ENCODE peak calls at places on chromosome 2, in seven cellular contexts. U is heart left ventricle, R is ovary, P is left ventricle myocardium inferior, D is GM13977, G is epithelial cell of esophagus, A is upper lobe of right lung. L is an unnamed sample.

GRCh38 chr2:149040451-149040850 is 2.0 kb downstream of the LYPD6B start:
- DNase-seq in U (no peak), R (no peak), P (no peak), D (peak; percentile 74), G (peak; percentile 59), A (no peak), L (no peak)

GRCh38 chr2:128058114-128058513 is 30.3 kb upstream of the SAP130 start:
- DNase-seq in U (no peak), R (no peak), P (no peak), D (no peak), G (no peak), A (no peak), L (no peak)

GRCh38 chr2:63073994-63074393 is 23.4 kb downstream of the OTX1 start:
- DNase-seq in U (no peak), R (no peak), P (no peak), D (no peak), G (no peak), A (no peak), L (no peak)

GRCh38 chr2:221715783-221716386 is 143.8 kb upstream of the EPHA4 start:
- DNase-seq in U (no peak), R (no peak), P (no peak), D (no peak), G (no peak), A (no peak), L (no peak)

GRCh38 chr2:74648009-74648443 is at the start of gene M1AP:
- DNase-seq in U (no peak), R (no peak), P (no peak), D (no peak), G (peak; percentile 43), A (no peak), L (peak; percentile 22)

GRCh38 chr2:110990440-110990839 is 130.3 kb upstream of the BCL2L11 start:
- DNase-seq in U (no peak), R (no peak), P (no peak), D (no peak), G (no peak), A (no peak), L (no peak)

GRCh38 chr2:216221806-216222205 is 112.7 kb downstream of the XRCC5 start:
- DNase-seq in U (no peak), R (no peak), P (no peak), D (no peak), G (peak; percentile 47), A (no peak), L (no peak)

GRCh38 chr2:70775148-70775547 is 7.1 kb upstream of the ADD2 start:
- DNase-seq in U (no peak), R (no peak), P (no peak), D (no peak), G (no peak), A (no peak), L (no peak)

GRCh38 chr2:198916548-198916947 is 541.2 kb downstream of the SATB2 start:
- DNase-seq in U (no peak), R (no peak), P (no peak), D (no peak), G (no peak), A (no peak), L (no peak)

GRCh38 chr2:20626698-20627471 is 24.0 kb downstream of the HS1BP3 start:
- DNase-seq in U (no peak), R (peak; percentile 32), P (peak; percentile 15), D (no peak), G (no peak), A (peak; percentile 55), L (no peak)

GRCh38 chr2:101311390-101312019 is 3.0 kb upstream of the RNF149 start:
- DNase-seq in U (no peak), R (no peak), P (no peak), D (no peak), G (peak; percentile 41), A (no peak), L (no peak)

GRCh38 chr2:134398300-134398699 is 144.4 kb downstream of the MGAT5 start:
- DNase-seq in U (no peak), R (no peak), P (no peak), D (no peak), G (peak; percentile 81), A (no peak), L (no peak)

GRCh38 chr2:143158500-143159262 is 29.5 kb downstream of the ARHGAP15 start:
- DNase-seq in U (no peak), R (no peak), P (no peak), D (no peak), G (no peak), A (no peak), L (no peak)

GRCh38 chr2:3386448-3386958 is 7.0 kb downstream of the TRAPPC12 start:
- DNase-seq in U (no peak), R (no peak), P (no peak), D (no peak), G (no peak), A (no peak), L (no peak)

GRCh38 chr2:42363413-42363812 is 2.4 kb upstream of the COX7A2L start:
- DNase-seq in U (no peak), R (no peak), P (no peak), D (no peak), G (no peak), A (no peak), L (no peak)

GRCh38 chr2:204681412-204681811 is 136.1 kb downstream of the PARD3B start:
- DNase-seq in U (no peak), R (no peak), P (no peak), D (no peak), G (no peak), A (no peak), L (no peak)

GRCh38 chr2:159873136-159873728 is 75.2 kb upstream of the CD302 start:
- DNase-seq in U (no peak), R (no peak), P (no peak), D (no peak), G (no peak), A (no peak), L (no peak)
- TF ChIP-seq CTCF in U (no peak), R (no peak), P (no peak), D (no peak), G (no peak), A (no peak), L (no peak)

GRCh38 chr2:26059542-26059941 is 25.7 kb downstream of the RAB10 start:
- DNase-seq in U (no peak), R (no peak), P (no peak), D (no peak), G (no peak), A (no peak), L (no peak)
- TF ChIP-seq CTCF in U (no peak), R (no peak), P (no peak), D (no peak), G (no peak), A (no peak), L (no peak)

DNA sequence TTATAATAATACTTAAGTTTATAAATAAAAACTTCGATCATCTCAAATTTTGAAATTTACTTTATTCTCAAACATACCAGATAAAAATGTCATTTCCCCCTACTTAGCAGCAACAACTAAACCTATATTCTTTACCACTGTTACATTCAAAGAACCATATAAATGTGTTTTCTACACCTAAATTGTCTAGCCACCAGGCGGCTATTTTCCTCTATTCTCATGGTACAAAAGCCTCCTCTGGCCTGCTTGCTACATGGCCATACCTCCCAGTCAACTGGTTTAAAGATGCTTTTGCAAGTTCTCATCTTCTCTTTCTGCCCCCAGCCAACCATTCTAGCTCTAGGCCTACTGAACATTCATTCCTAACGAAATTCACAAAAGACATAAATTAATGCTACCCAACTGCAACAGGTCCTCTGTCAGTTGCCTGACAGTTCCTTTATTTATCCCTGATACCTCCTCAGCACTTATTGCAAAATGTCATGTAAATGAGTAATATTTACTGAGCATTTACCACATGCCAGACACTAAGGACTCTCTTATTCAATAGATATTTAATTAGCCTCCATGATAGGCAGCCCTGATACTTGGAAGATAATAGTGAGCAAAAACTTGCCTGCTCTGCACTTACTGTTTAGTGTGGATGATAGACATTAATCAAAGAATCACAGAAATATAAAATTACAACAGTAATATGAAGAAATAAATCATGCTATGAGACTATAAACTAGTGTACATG is 5.0 kb downstream of the C1D start:
- DNase-seq in U (no peak), R (no peak), P (no peak), D (no peak), G (peak; percentile 35), A (no peak), L (no peak)
- TF ChIP-seq CTCF in U (no peak), R (no peak), P (no peak), D (no peak), G (no peak), A (no peak), L (no peak)

GRCh38 chr2:190343500-190344274 is at the start of gene INPP1:
- DNase-seq in U (peak; percentile 87), R (peak; percentile 77), P (peak; percentile 80), D (peak; percentile 77), G (peak; percentile 52), A (peak; percentile 89), L (peak; percentile 45)

GRCh38 chr2:190342601-190343000 is 788 bp upstream of the INPP1 start:
- DNase-seq in U (no peak), R (no peak), P (no peak), D (no peak), G (no peak), A (no peak), L (no peak)

GRCh38 chr2:190343170-190343499 is 254 bp upstream of the INPP1 start:
- DNase-seq in U (no peak), R (no peak), P (no peak), D (no peak), G (no peak), A (no peak), L (no peak)

GRCh38 chr2:190340369-190340768 is 3.0 kb upstream of the INPP1 start:
- DNase-seq in U (no peak), R (no peak), P (no peak), D (no peak), G (peak; percentile 54), A (no peak), L (no peak)

DNA sequence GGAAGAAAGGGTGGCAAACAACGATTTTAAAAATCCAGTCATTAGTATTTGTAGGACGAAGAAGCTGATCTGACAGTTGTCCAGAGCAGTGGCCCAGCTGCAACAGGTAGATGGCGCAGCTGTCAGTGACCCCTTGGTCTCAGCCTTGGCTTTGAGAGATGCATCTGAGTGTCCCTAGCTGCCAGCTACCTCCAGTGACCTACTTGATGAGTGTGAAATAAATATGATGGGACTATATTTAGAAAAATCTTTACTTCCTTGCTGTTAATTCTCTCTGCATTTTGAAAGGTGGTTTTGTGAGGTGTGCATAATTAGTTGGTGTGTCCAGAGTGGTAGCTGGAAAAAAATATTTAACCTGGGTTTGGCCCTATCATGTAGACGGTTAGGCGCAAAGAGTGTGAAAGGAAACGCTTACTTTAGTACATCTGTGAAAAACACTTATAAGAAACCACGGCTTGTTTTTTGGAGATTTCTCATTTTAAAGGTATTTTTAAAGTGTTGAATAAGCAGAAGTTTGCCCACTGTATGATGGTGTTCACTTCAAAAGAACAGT is 962 bp downstream of the INPP1 start:
- DNase-seq in U (peak; percentile 60), R (no peak), P (peak; percentile 47), D (peak; percentile 69), G (peak; percentile 34), A (no peak), L (no peak)
- TF ChIP-seq CTCF in U (no peak), R (no peak), P (peak; percentile 57), D (peak; percentile 58), G (peak; percentile 15), A (peak; percentile 34), L (no peak)